ENCODE peak calls at places on chromosome 9, in ten cellular contexts. I, Q, N, M, U, H, W, D, E and S are unnamed samples.

GRCh38 chr9:92642599-92642998 is 27.3 kb downstream of the IPPK start:
- DNase-seq in I (no peak), Q (no peak), N (no peak), M (no peak), U (no peak), H (no peak), W (no peak), D (no peak), E (no peak), S (no peak)

GRCh38 chr9:112719696-112720095 is 1.8 kb upstream of the INIP start:
- DNase-seq in I (no peak), Q (no peak), N (no peak), M (peak), U (no peak), H (no peak), W (no peak), D (no peak), E (peak), S (no peak)

GRCh38 chr9:130020618-130021017 is 22.4 kb downstream of the FNBP1 start:
- DNase-seq in I (no peak), Q (no peak), N (no peak), M (no peak), U (no peak), H (no peak), W (no peak), D (no peak), E (no peak), S (no peak)

GRCh38 chr9:38641985-38642864 is 21.8 kb upstream of the ANKRD18A start:
- DNase-seq in I (no peak), Q (peak), N (no peak), M (peak), U (peak), H (no peak), W (peak), D (no peak), E (peak), S (no peak)

GRCh38 chr9:22645893-22646292 is 199.3 kb downstream of the DMRTA1 start:
- DNase-seq in I (no peak), Q (no peak), N (peak), M (peak), U (no peak), H (no peak), W (no peak), D (no peak), E (peak), S (no peak)

GRCh38 chr9:138025417-138025816 is 147.8 kb downstream of the CACNA1B start:
- DNase-seq in I (no peak), Q (no peak), N (no peak), M (no peak), U (no peak), H (no peak), W (no peak), D (peak), E (no peak), S (no peak)

GRCh38 chr9:4855861-4856260 is 63.1 kb downstream of the RCL1 start:
- DNase-seq in I (no peak), Q (peak), N (no peak), M (peak), U (no peak), H (no peak), W (no peak), D (no peak), E (peak), S (no peak)

GRCh38 chr9:137138701-137139467 is at the start of gene GRIN1:
- DNase-seq in I (no peak), Q (peak), N (no peak), M (peak), U (peak), H (no peak), W (no peak), D (no peak), E (no peak), S (no peak)

GRCh38 chr9:114205171-114206015 is 50.1 kb downstream of the COL27A1 start:
- DNase-seq in I (no peak), Q (no peak), N (no peak), M (no peak), U (no peak), H (no peak), W (no peak), D (no peak), E (no peak), S (no peak)

GRCh38 chr9:12426198-12426864 is 266.9 kb upstream of the TYRP1 start:
- DNase-seq in I (no peak), Q (no peak), N (no peak), M (peak), U (no peak), H (no peak), W (no peak), D (no peak), E (no peak), S (peak)

GRCh38 chr9:445033-445432 is 230.4 kb downstream of the DOCK8 start:
- DNase-seq in I (no peak), Q (peak), N (peak), M (peak), U (no peak), H (no peak), W (no peak), D (no peak), E (peak), S (no peak)

GRCh38 chr9:135083241-135083810 is 4.1 kb upstream of the OLFM1 start:
- DNase-seq in I (no peak), Q (no peak), N (no peak), M (no peak), U (no peak), H (no peak), W (no peak), D (no peak), E (no peak), S (no peak)

GRCh38 chr9:114317665-114318357 is 5.1 kb upstream of the ORM1 start:
- DNase-seq in I (peak), Q (no peak), N (peak), M (peak), U (no peak), H (peak), W (no peak), D (no peak), E (no peak), S (no peak)

GRCh38 chr9:133920471-133920870 is 71.7 kb downstream of the VAV2 start:
- DNase-seq in I (no peak), Q (no peak), N (no peak), M (no peak), U (no peak), H (no peak), W (no peak), D (no peak), E (no peak), S (no peak)

GRCh38 chr9:133935328-133936040 is 56.6 kb downstream of the VAV2 start:
- DNase-seq in I (no peak), Q (peak), N (peak), M (peak), U (no peak), H (no peak), W (no peak), D (no peak), E (peak), S (no peak)

DNA sequence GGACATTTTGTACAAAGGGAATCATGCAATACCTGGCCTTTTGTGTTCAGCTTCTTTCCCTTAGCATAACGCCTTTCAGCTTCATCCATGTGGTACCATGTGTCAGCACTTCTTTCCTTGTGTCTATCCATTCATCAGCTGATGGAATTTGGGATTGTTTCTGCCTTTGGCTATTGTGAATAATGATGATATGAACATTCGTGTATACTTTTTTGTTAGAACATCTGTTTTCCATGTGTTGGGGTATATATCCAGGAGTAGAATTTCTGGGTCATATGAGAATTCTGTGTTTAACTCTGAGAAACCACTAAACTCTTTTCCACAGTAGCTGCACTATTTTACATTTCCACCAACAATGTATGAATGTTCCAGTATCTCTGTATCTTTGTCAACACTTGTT is 14.8 kb upstream of the PRRC2B start:
- DNase-seq in I (no peak), Q (no peak), N (no peak), M (no peak), U (no peak), H (no peak), W (no peak), D (no peak), E (no peak), S (no peak)
- H3K4me3 ChIP-seq in I (no peak), Q (no peak), N (no peak), M (no peak), U (no peak), H (no peak), W (no peak), D (no peak), E (no peak), S (no peak)

GRCh38 chr9:87140605-87141109 is 193.4 kb upstream of the GAS1 start:
- DNase-seq in I (no peak), Q (no peak), N (peak), M (no peak), U (no peak), H (no peak), W (no peak), D (no peak), E (no peak), S (no peak)
- H3K4me3 ChIP-seq in I (no peak), Q (no peak), N (no peak), M (no peak), U (no peak), H (no peak), W (no peak), D (no peak), E (no peak), S (no peak)

DNA sequence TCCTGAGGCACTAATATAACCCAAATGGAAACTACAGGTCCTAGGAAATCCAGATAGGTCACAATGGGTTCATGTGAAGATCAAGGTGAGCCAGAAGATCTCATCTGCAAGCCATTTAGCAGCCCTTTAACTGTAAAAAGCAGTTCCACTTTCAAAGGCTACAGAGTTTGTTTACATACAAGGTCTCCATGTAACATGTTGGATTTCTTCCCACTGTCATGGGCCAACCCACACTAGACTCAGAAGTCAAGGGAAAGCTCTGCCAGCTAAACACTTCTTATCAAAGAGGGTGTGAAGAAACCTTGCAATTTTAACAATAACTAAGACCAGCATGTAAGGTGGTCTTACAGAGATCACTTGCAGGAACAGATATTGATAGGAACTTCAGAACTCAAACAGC is 3.8 kb upstream of the CTNNAL1 start:
- DNase-seq in I (no peak), Q (no peak), N (no peak), M (peak), U (no peak), H (no peak), W (no peak), D (no peak), E (no peak), S (no peak)
- H3K4me3 ChIP-seq in I (no peak), Q (no peak), N (no peak), M (no peak), U (no peak), H (no peak), W (no peak), D (no peak), E (no peak), S (no peak)

DNA sequence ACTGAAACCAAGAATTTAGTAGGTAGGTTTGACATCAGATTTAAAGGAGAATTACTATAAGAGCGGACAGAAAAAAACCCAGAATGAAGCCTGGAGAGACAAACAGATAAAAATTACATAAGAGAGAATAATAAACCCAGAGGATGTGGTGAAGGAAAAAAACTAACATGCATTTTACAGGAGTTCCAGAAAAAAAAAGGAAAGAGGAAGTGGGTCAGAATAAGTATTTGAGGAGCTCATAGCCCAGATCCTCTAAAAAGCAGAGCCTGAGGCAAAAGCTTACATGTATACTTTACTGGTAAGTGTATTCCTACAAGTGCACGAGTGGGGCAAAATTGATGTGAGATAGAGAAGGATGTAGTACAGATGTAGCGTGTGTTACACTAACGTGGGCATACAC is 43.1 kb upstream of the NAA35 start:
- DNase-seq in I (no peak), Q (no peak), N (no peak), M (no peak), U (no peak), H (no peak), W (no peak), D (no peak), E (no peak), S (peak)
- H3K4me3 ChIP-seq in I (no peak), Q (no peak), N (no peak), M (no peak), U (no peak), H (no peak), W (no peak), D (no peak), E (no peak), S (no peak)

DNA sequence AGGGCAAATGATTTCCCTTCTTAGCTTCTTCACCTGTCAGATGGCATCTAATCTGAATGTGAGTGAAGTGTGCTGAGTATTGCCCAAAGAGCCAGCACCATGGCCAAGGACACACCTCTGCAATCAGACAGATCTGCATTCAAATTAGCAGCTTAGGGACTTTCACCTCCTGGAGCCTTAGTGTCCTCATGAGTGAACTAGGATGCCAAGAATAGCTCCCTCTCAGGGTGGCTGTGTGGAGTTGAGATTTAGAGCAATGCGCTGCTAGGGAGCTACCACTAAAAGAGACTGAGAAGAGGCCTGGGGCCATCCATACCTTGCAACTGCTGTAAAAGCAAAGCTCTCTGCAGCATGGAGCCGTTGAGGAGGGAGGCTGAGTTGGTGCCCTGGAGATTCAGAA is 1.4 kb downstream of the CIZ1 start:
- DNase-seq in I (no peak), Q (no peak), N (no peak), M (no peak), U (no peak), H (no peak), W (no peak), D (no peak), E (no peak), S (no peak)
- H3K4me3 ChIP-seq in I (peak), Q (no peak), N (peak), M (no peak), U (no peak), H (no peak), W (peak), D (no peak), E (no peak), S (no peak)

GRCh38 chr9:84959339-84959738 is 289.8 kb downstream of the NTRK2 start:
- DNase-seq in I (no peak), Q (no peak), N (no peak), M (no peak), U (no peak), H (no peak), W (no peak), D (no peak), E (no peak), S (no peak)
- H3K4me3 ChIP-seq in I (no peak), Q (no peak), N (no peak), M (no peak), U (no peak), H (no peak), W (no peak), D (no peak), E (no peak), S (no peak)

GRCh38 chr9:123310551-123311249 is 42.3 kb upstream of the STRBP start:
- DNase-seq in I (no peak), Q (no peak), N (no peak), M (no peak), U (no peak), H (no peak), W (no peak), D (no peak), E (no peak), S (no peak)
- H3K4me3 ChIP-seq in I (no peak), Q (no peak), N (no peak), M (no peak), U (no peak), H (no peak), W (no peak), D (no peak), E (no peak), S (no peak)

GRCh38 chr9:136091582-136092352 is 3.3 kb downstream of the NACC2 start:
- DNase-seq in I (no peak), Q (no peak), N (no peak), M (no peak), U (no peak), H (no peak), W (no peak), D (no peak), E (no peak), S (no peak)
- H3K4me3 ChIP-seq in I (no peak), Q (no peak), N (no peak), M (no peak), U (no peak), H (no peak), W (no peak), D (no peak), E (no peak), S (no peak)